ENCODE peak calls at places on chromosomes 7 and 10, in eight cellular contexts. K, M, I, E, X, J, W and D are unnamed samples.

GRCh38 chr7:111855161-111855841 is 293.0 kb upstream of the IMMP2L start:
- DNase-seq in K (no peak), M (peak; percentile 53), I (no peak), E (peak; percentile 27), X (no peak), J (peak; percentile 23), W (peak; percentile 2), D (no peak)

GRCh38 chr7:78398081-78398480 is 599.5 kb downstream of the PHTF2 start:
- DNase-seq in K (no peak), M (no peak), I (no peak), E (no peak), X (no peak), J (no peak), W (no peak), D (no peak)

GRCh38 chr7:1956141-1956540 is 276.6 kb downstream of the MAD1L1 start:
- DNase-seq in K (no peak), M (no peak), I (no peak), E (no peak), X (no peak), J (no peak), W (no peak), D (no peak)

GRCh38 chr10:123848564-123849457 is 42.8 kb downstream of the CPXM2 start:
- DNase-seq in K (no peak), M (no peak), I (no peak), E (no peak), X (no peak), J (no peak), W (peak; percentile 63), D (no peak)

GRCh38 chr10:128852902-128853301 is 614.1 kb upstream of the MGMT start:
- DNase-seq in K (no peak), M (no peak), I (no peak), E (no peak), X (no peak), J (no peak), W (no peak), D (no peak)

GRCh38 chr7:101612885-101613490 is 16.1 kb downstream of the MYL10 start:
- DNase-seq in K (no peak), M (no peak), I (no peak), E (no peak), X (no peak), J (no peak), W (no peak), D (no peak)

GRCh38 chr7:55111007-55111406 is 92.2 kb downstream of the EGFR start:
- DNase-seq in K (no peak), M (no peak), I (no peak), E (no peak), X (no peak), J (no peak), W (no peak), D (no peak)

GRCh38 chr7:147443942-147444341 is 1146.6 kb upstream of the C7orf33 start:
- DNase-seq in K (no peak), M (no peak), I (no peak), E (no peak), X (no peak), J (no peak), W (no peak), D (no peak)

GRCh38 chr10:21052072-21052708 is 155.1 kb upstream of the NEBL start:
- DNase-seq in K (no peak), M (no peak), I (no peak), E (no peak), X (no peak), J (no peak), W (no peak), D (no peak)

GRCh38 chr7:120991570-120991969 is 3.1 kb downstream of the CPED1 start:
- DNase-seq in K (no peak), M (no peak), I (no peak), E (no peak), X (no peak), J (no peak), W (no peak), D (no peak)

GRCh38 chr7:25262586-25262985 is 34.3 kb upstream of the NPVF start:
- DNase-seq in K (no peak), M (no peak), I (no peak), E (no peak), X (no peak), J (no peak), W (no peak), D (no peak)

GRCh38 chr10:3772349-3773222 is 12.4 kb downstream of the KLF6 start:
- DNase-seq in K (no peak), M (no peak), I (no peak), E (no peak), X (no peak), J (no peak), W (no peak), D (no peak)

GRCh38 chr7:45178241-45179225 is 20.9 kb downstream of the RAMP3 start:
- DNase-seq in K (no peak), M (no peak), I (no peak), E (no peak), X (peak; percentile 64), J (peak; percentile 40), W (no peak), D (peak; percentile 51)

GRCh38 chr10:60955957-60956425 is 12.0 kb upstream of the RHOBTB1 start:
- DNase-seq in K (no peak), M (no peak), I (no peak), E (no peak), X (no peak), J (peak; percentile 10), W (no peak), D (no peak)
- TF ChIP-seq EP300 in K (no peak), M (no peak), I (no peak), E (no peak), X (no peak), J (no peak), W (no peak), D (no peak)

DNA sequence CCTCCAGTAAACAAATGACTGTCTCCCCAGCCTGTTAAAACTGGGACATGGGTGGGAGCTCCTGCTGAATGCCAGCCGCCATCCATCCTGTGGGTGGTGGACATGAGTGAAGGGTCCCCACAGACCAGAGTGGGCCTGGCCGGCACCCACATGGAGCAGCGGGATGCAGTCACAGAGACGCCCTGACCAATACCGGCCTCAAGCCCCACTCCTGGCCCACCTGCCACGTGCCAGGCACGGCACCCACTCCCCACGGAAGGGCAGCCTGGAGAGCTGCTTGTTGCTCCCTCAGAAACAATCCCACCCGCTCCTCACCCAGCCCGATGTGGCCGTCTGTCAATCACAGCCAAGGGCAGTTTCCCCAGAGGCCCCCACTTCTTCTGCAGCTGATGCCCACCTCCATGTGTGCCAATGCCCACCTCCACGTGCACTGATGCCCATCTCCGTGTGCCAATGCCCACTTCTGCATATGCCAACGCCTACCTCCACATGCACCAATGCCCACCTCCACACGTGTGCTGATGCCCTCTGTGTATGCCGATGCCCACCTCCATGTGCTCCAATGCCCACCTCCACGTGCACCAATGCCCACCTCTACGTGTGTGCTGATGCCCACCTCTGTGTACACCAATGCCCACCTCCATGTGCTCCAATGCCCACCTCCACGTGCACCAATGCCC is 42.8 kb upstream of the DNAAF5 start:
- DNase-seq in K (no peak), M (no peak), I (no peak), E (no peak), X (peak; percentile 77), J (no peak), W (no peak), D (peak; percentile 54)
- H3K9me3 ChIP-seq in K (no peaks in the 10 kb centered on the region), M (peaks cover 20% of the 10 kb centered on the region), I (peaks cover 13% of the 10 kb centered on the region), E (peaks cover 18% of the 10 kb centered on the region), X (peaks cover 19% of the 10 kb centered on the region), J (peaks cover 48% of the 10 kb centered on the region), W (peaks cover 7% of the 10 kb centered on the region), D (no peaks in the 10 kb centered on the region)

DNA sequence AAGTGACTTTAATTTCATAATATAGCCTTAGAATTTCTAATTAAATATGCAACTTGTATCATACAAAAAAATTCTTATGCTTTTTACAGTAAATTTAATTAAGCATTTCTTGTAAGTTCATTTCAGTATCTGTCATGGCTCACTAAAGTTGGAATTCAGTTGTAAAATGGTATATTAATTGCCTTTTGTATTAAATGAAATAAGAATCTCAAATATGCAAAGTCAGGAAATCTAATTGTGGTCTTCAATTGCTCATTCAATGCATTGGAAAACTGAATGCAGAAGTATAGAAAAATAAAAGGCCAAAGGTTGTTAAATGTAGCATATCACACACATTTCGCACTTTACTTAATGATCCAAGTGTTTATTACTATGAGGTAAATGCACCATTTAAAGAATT is 189.5 kb downstream of the PHF14 start:
- DNase-seq in K (no peak), M (no peak), I (no peak), E (no peak), X (no peak), J (no peak), W (no peak), D (no peak)
- TF ChIP-seq EP300 in K (no peak), M (no peak), I (no peak), E (no peak), X (no peak), J (no peak), W (no peak), D (no peak)

GRCh38 chr10:91137011-91137643 is 83.3 kb upstream of the PCGF5 start:
- DNase-seq in K (no peak), M (no peak), I (no peak), E (no peak), X (no peak), J (no peak), W (no peak), D (no peak)

GRCh38 chr10:91137822-91138221 is 82.6 kb upstream of the PCGF5 start:
- DNase-seq in K (no peak), M (no peak), I (no peak), E (no peak), X (no peak), J (no peak), W (no peak), D (no peak)

GRCh38 chr10:91140995-91141549 is 79.4 kb upstream of the PCGF5 start:
- DNase-seq in K (no peak), M (no peak), I (no peak), E (no peak), X (no peak), J (no peak), W (no peak), D (no peak)

DNA sequence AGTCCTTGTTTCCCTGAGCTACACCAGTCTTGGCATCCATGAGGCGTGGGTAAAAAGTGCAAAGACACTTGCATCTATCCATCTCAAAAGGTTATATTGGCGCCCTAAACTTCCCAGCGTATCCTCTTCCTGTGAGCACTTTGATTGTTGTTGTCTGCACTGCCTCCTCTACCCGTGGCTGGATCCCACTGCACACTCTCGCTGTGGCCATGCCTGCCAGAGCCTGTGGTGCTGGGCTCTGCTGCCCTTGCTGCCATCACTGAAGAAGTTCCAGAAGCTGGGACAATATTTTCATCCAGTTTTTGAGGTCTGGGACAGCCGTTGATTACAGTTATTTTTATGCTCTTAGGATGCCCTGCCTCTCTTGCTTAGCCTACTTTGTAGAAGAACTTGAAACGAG is 85.3 kb upstream of the PCGF5 start:
- DNase-seq in K (no peak), M (no peak), I (no peak), E (no peak), X (no peak), J (no peak), W (no peak), D (no peak)
- H3K9me3 ChIP-seq in K (no peaks in the 10 kb centered on the region), M (no peaks in the 10 kb centered on the region), I (no peaks in the 10 kb centered on the region), E (no peaks in the 10 kb centered on the region), X (no peaks in the 10 kb centered on the region), J (no peaks in the 10 kb centered on the region), W (no peaks in the 10 kb centered on the region), D (no peaks in the 10 kb centered on the region)